ENCODE peak calls at places on chromosomes 5 and 9, in five cellular contexts. L is adrenal gland, B is Peyer's patch, N is uterus, Z is lower lobe of right lung. F is an unnamed sample.

GRCh38 chr5:17105744-17106450 is 111.5 kb upstream of the BASP1 start:
- DNase-seq in B (no peak), L (peak; percentile 25), N (no peak), Z (no peak), F (peak; percentile 78)

GRCh38 chr5:11385901-11386293 is 518.3 kb downstream of the CTNND2 start:
- DNase-seq in N (no peak), L (no peak), Z (no peak), B (no peak), F (no peak)

GRCh38 chr9:96400132-96400910 is 16.8 kb upstream of the SLC35D2 start:
- DNase-seq in L (no peak), B (no peak), Z (no peak), N (no peak), F (no peak)

GRCh38 chr5:159783731-159784247 is 132.5 kb upstream of the ADRA1B start:
- DNase-seq in B (no peak), N (no peak), Z (no peak), L (no peak), F (no peak)

GRCh38 chr5:132813599-132814440 is 718 bp downstream of the SOWAHA start:
- DNase-seq in Z (no peak), N (no peak), L (no peak), B (no peak), F (no peak)

GRCh38 chr5:143920772-143921171 is 108.8 kb downstream of the HMHB1 start:
- DNase-seq in B (no peak), N (no peak), Z (no peak), L (no peak), F (no peak)

GRCh38 chr9:19493174-19493811 is 84.5 kb downstream of the ACER2 start:
- DNase-seq in B (no peak), Z (peak; percentile 51), N (peak; percentile 28), L (peak; percentile 95), F (peak; percentile 72)

GRCh38 chr5:34626036-34626435 is 30.1 kb upstream of the RAI14 start:
- DNase-seq in L (no peak), Z (no peak), N (no peak), B (no peak), F (peak; percentile 66)

GRCh38 chr9:129194222-129194621 is 16.2 kb upstream of the IER5L start:
- DNase-seq in B (no peak), L (no peak), Z (no peak), N (no peak), F (no peak)

GRCh38 chr9:134992755-134993124 is 75.0 kb upstream of the FCN1 start:
- DNase-seq in L (no peak), B (no peak), N (peak; percentile 30), Z (peak; percentile 66), F (no peak)

GRCh38 chr5:145941096-145941676 is 4.8 kb downstream of the SH3RF2 start:
- DNase-seq in B (no peak), L (no peak), Z (no peak), N (no peak), F (no peak)

GRCh38 chr9:77974414-77974813 is 57.2 kb downstream of the GNAQ start:
- DNase-seq in N (no peak), L (no peak), B (no peak), Z (no peak), F (no peak)

GRCh38 chr9:91714020-91714721 is 235.9 kb downstream of the ROR2 start:
- DNase-seq in N (peak; percentile 79), L (peak; percentile 76), B (peak; percentile 39), Z (peak; percentile 55), F (peak; percentile 52)

GRCh38 chr9:133981958-133982681 is 10.0 kb downstream of the VAV2 start:
- DNase-seq in B (no peak), Z (peak; percentile 33), N (no peak), L (no peak), F (no peak)

GRCh38 chr5:154485092-154485491 is 7.1 kb upstream of the HAND1 start:
- DNase-seq in Z (no peak), B (no peak), L (no peak), N (no peak), F (no peak)
- H3K27me3 ChIP-seq in Z (peaks cover 98% of the 10 kb centered on the region), B (no peaks in the 10 kb centered on the region), L (peaks cover 93% of the 10 kb centered on the region), N (peaks cover 92% of the 10 kb centered on the region), F (peaks cover 76% of the 10 kb centered on the region)

GRCh38 chr5:52898961-52899680 is 90.0 kb upstream of the ITGA2 start:
- DNase-seq in Z (no peak), B (no peak), L (no peak), N (no peak), F (no peak)
- H3K4me1 ChIP-seq in Z (peaks cover 4% of the 10 kb centered on the region), B (no peaks in the 10 kb centered on the region), L (peaks cover 30% of the 10 kb centered on the region), N (peaks cover 6% of the 10 kb centered on the region), F (peaks cover 5% of the 10 kb centered on the region)

GRCh38 chr9:21965401-21965951 is 28.7 kb downstream of the CDKN2A start:
- DNase-seq in B (peak; percentile 46), L (peak; percentile 70), N (no peak), Z (no peak), F (peak; percentile 82)
- H3K4me3 ChIP-seq in B (peak overlapping the region; percentile 47), L (no peak overlapping the region), N (no peak overlapping the region), Z (peak overlapping the region; percentile 43), F (peak overlapping the region; percentile 13)

GRCh38 chr9:83062653-83063527 is at the start of gene RASEF:
- DNase-seq in N (no peak), B (no peak), Z (peak; percentile 87), L (no peak), F (peak; percentile 13)
- H3K27me3 ChIP-seq in N (no peaks in the 10 kb centered on the region), B (no peaks in the 10 kb centered on the region), Z (peaks cover 23% of the 10 kb centered on the region), L (peaks cover 32% of the 10 kb centered on the region), F (peaks cover 96% of the 10 kb centered on the region)

GRCh38 chr9:109903515-109904138 is 123.6 kb downstream of the PALM2AKAP2 start:
- DNase-seq in N (peak; percentile 70), L (peak; percentile 55), Z (no peak), B (peak; percentile 72), F (peak; percentile 89)
- H3K4me1 ChIP-seq in N (no peaks in the 10 kb centered on the region), L (no peaks in the 10 kb centered on the region), Z (peaks cover 35% of the 10 kb centered on the region), B (no peaks in the 10 kb centered on the region), F (peaks cover 33% of the 10 kb centered on the region)

GRCh38 chr9:136660971-136661540 is 1.7 kb upstream of the EGFL7 start:
- DNase-seq in Z (no peak), L (no peak), N (no peak), B (no peak), F (no peak)
- H3K4me3 ChIP-seq in Z (peak overlapping the region; percentile 61), L (no peak overlapping the region), N (no peak overlapping the region), B (no peak overlapping the region), F (no peak overlapping the region)

DNA sequence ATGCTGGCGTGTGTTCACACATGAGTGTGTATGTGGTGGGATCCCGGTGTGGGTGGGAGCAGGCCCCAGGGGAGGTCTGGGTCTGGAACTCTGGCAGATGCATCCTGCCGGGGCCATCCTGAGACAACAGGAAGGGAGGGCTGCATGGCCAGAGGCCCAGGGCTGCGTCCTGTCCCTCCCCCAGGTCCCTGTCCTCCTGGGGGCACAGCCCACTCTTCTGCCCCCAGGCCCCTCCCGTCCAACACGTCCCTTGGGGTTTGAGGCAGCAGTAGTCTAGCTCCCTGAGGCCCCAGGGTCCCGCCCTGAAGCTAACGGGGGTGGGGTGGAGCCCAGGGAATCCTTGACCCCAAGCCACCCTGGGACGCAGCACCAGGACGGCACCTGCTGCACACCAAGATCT is 16.6 kb downstream of the FLT4 start:
- DNase-seq in Z (peak; percentile 48), L (peak; percentile 32), N (no peak), B (no peak), F (no peak)
- H3K27me3 ChIP-seq in Z (no peaks in the 10 kb centered on the region), L (no peaks in the 10 kb centered on the region), N (no peaks in the 10 kb centered on the region), B (no peaks in the 10 kb centered on the region), F (no peaks in the 10 kb centered on the region)

GRCh38 chr5:95818181-95819147 is 4.1 kb downstream of the GLRX start:
- DNase-seq in L (peak; percentile 54), B (peak; percentile 55), Z (peak; percentile 68), N (no peak), F (no peak)

GRCh38 chr5:95815143-95815729 is 7.3 kb downstream of the GLRX start:
- DNase-seq in N (no peak), L (no peak), B (no peak), Z (no peak), F (no peak)

GRCh38 chr5:95816803-95817202 is 5.7 kb downstream of the GLRX start:
- DNase-seq in Z (no peak), B (no peak), L (no peak), N (no peak), F (no peak)

GRCh38 chr5:95816341-95816740 is 6.2 kb downstream of the GLRX start:
- DNase-seq in N (no peak), Z (no peak), L (no peak), B (no peak), F (no peak)

GRCh38 chr5:95817430-95817829 is 5.1 kb downstream of the GLRX start:
- DNase-seq in Z (no peak), N (no peak), B (no peak), L (peak; percentile 70), F (no peak)
- H3K4me1 ChIP-seq in Z (peaks cover 74% of the 10 kb centered on the region), N (no peaks in the 10 kb centered on the region), B (peaks cover 69% of the 10 kb centered on the region), L (peaks cover 35% of the 10 kb centered on the region), F (peaks cover 29% of the 10 kb centered on the region)

GRCh38 chr5:115961413-115962238 is 649 bp upstream of the LVRN start:
- DNase-seq in N (no peak), L (no peak), B (no peak), Z (no peak), F (peak; percentile 26)
- H3K4me3 ChIP-seq in N (no peak overlapping the region), L (no peak overlapping the region), B (no peak overlapping the region), Z (no peak overlapping the region), F (peak overlapping the region; percentile 36)

GRCh38 chr5:181111010-181111409 is 20.0 kb downstream of the OR2V1 start:
- DNase-seq in B (no peak), N (no peak), Z (no peak), L (no peak), F (no peak)

GRCh38 chr5:181109489-181110013 is 21.4 kb downstream of the OR2V1 start:
- DNase-seq in L (no peak), N (no peak), Z (no peak), B (no peak), F (no peak)

GRCh38 chr5:181108578-181109165 is 22.3 kb downstream of the OR2V1 start:
- DNase-seq in N (no peak), B (no peak), L (no peak), Z (no peak), F (no peak)

DNA sequence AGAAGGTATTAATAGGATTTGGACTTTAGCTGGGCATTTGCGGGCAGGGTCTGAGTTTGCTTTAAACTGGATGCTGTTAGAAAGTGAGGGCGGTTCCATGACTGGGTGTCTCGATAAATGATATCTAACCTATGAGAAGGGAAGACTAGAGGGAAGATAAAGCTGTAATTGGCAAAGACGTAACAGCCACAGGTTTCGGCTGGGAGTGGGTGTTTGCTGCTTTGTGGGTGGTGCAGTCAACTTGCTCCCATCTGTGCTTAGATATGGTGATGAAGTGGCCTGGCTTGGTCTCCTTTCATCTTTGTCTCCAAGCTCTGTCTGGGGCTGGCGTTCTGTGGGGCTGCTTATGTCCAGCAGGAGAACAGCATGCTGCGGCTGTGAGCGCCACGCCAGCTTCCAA is 23.3 kb downstream of the OR2V1 start:
- DNase-seq in L (no peak), B (no peak), N (no peak), Z (no peak), F (no peak)
- H3K27me3 ChIP-seq in L (peaks cover 35% of the 10 kb centered on the region), B (no peaks in the 10 kb centered on the region), N (peaks cover 20% of the 10 kb centered on the region), Z (peaks cover 79% of the 10 kb centered on the region), F (peaks cover 7% of the 10 kb centered on the region)

F was measured in cardiac muscle cell.